ENCODE peak calls at places on chromosomes 3 and 15, in ten cellular contexts. One of them, this sample, is unnamed.
A peak's percentile ranks its signal among the peaks of the same experiment; 100 is the strongest.

GRCh38 chr15:48775556-48775955 is 35.3 kb downstream of the CEP152 start:
- DNase-seq in pancreas: no peak
- DNase-seq in spleen: no peak
- DNase-seq in dorsolateral prefrontal cortex: no peak
- DNase-seq in WTC11: no peak
- DNase-seq in astrocyte of the cerebellum: no peak
- DNase-seq in HFF-Myc: no peak
- DNase-seq in heart right ventricle: no peak
- DNase-seq in A549: no peak
- DNase-seq in thyroid gland: no peak
- DNase-seq in this sample: no peak

GRCh38 chr3:49709852-49710251 is 9.6 kb downstream of the AMIGO3 start:
- DNase-seq in pancreas: no peak
- DNase-seq in spleen: peak; percentile 10
- DNase-seq in dorsolateral prefrontal cortex: no peak
- DNase-seq in WTC11: no peak
- DNase-seq in astrocyte of the cerebellum: no peak
- DNase-seq in HFF-Myc: no peak
- DNase-seq in heart right ventricle: no peak
- DNase-seq in A549: no peak
- DNase-seq in thyroid gland: no peak
- DNase-seq in this sample: no peak

GRCh38 chr3:144129536-144130214 is 158.1 kb downstream of the DIPK2A start:
- DNase-seq in pancreas: no peak
- DNase-seq in spleen: no peak
- DNase-seq in dorsolateral prefrontal cortex: no peak
- DNase-seq in WTC11: no peak
- DNase-seq in astrocyte of the cerebellum: no peak
- DNase-seq in HFF-Myc: peak; percentile 14
- DNase-seq in heart right ventricle: no peak
- DNase-seq in A549: no peak
- DNase-seq in thyroid gland: no peak
- DNase-seq in this sample: no peak

GRCh38 chr15:70912187-70912586 is 19.6 kb downstream of the LRRC49 start:
- DNase-seq in pancreas: no peak
- DNase-seq in spleen: no peak
- DNase-seq in dorsolateral prefrontal cortex: no peak
- DNase-seq in WTC11: no peak
- DNase-seq in astrocyte of the cerebellum: no peak
- DNase-seq in HFF-Myc: no peak
- DNase-seq in heart right ventricle: no peak
- DNase-seq in A549: no peak
- DNase-seq in thyroid gland: no peak
- DNase-seq in this sample: no peak

GRCh38 chr3:30689202-30689641 is 82.8 kb downstream of the TGFBR2 start:
- DNase-seq in pancreas: no peak
- DNase-seq in spleen: no peak
- DNase-seq in dorsolateral prefrontal cortex: no peak
- DNase-seq in WTC11: no peak
- DNase-seq in astrocyte of the cerebellum: no peak
- DNase-seq in HFF-Myc: no peak
- DNase-seq in heart right ventricle: no peak
- DNase-seq in A549: peak; percentile 42
- DNase-seq in thyroid gland: peak; percentile 53
- DNase-seq in this sample: peak; percentile 57

GRCh38 chr3:100740207-100740606 is 30.9 kb downstream of the TFG start:
- DNase-seq in pancreas: no peak
- DNase-seq in spleen: no peak
- DNase-seq in dorsolateral prefrontal cortex: no peak
- DNase-seq in WTC11: no peak
- DNase-seq in astrocyte of the cerebellum: no peak
- DNase-seq in HFF-Myc: no peak
- DNase-seq in heart right ventricle: no peak
- DNase-seq in A549: no peak
- DNase-seq in thyroid gland: no peak
- DNase-seq in this sample: no peak

GRCh38 chr15:68614621-68615035 is 35.8 kb downstream of the CORO2B start:
- DNase-seq in pancreas: no peak
- DNase-seq in spleen: no peak
- DNase-seq in dorsolateral prefrontal cortex: peak; percentile 98
- DNase-seq in WTC11: peak; percentile 70
- DNase-seq in astrocyte of the cerebellum: no peak
- DNase-seq in HFF-Myc: no peak
- DNase-seq in heart right ventricle: peak; percentile 67
- DNase-seq in A549: no peak
- DNase-seq in thyroid gland: no peak
- DNase-seq in this sample: no peak

GRCh38 chr3:100865442-100865841 is 127.8 kb downstream of the ABI3BP start:
- DNase-seq in pancreas: no peak
- DNase-seq in spleen: no peak
- DNase-seq in dorsolateral prefrontal cortex: no peak
- DNase-seq in WTC11: no peak
- DNase-seq in astrocyte of the cerebellum: peak; percentile 76
- DNase-seq in HFF-Myc: no peak
- DNase-seq in heart right ventricle: no peak
- DNase-seq in A549: no peak
- DNase-seq in thyroid gland: peak; percentile 73
- DNase-seq in this sample: no peak

GRCh38 chr3:156037356-156037755 is 83.0 kb upstream of the KCNAB1 start:
- DNase-seq in pancreas: no peak
- DNase-seq in spleen: no peak
- DNase-seq in dorsolateral prefrontal cortex: no peak
- DNase-seq in WTC11: no peak
- DNase-seq in astrocyte of the cerebellum: no peak
- DNase-seq in HFF-Myc: no peak
- DNase-seq in heart right ventricle: no peak
- DNase-seq in A549: no peak
- DNase-seq in thyroid gland: peak; percentile 23
- DNase-seq in this sample: no peak

GRCh38 chr3:105691053-105691452 is 177.8 kb downstream of the CBLB start:
- DNase-seq in pancreas: no peak
- DNase-seq in spleen: no peak
- DNase-seq in dorsolateral prefrontal cortex: no peak
- DNase-seq in WTC11: no peak
- DNase-seq in astrocyte of the cerebellum: peak; percentile 4
- DNase-seq in HFF-Myc: no peak
- DNase-seq in heart right ventricle: no peak
- DNase-seq in A549: no peak
- DNase-seq in thyroid gland: no peak
- DNase-seq in this sample: no peak

GRCh38 chr3:120798346-120798745 is 55.8 kb downstream of the GTF2E1 start:
- DNase-seq in pancreas: no peak
- DNase-seq in spleen: no peak
- DNase-seq in dorsolateral prefrontal cortex: no peak
- DNase-seq in WTC11: no peak
- DNase-seq in astrocyte of the cerebellum: no peak
- DNase-seq in HFF-Myc: no peak
- DNase-seq in heart right ventricle: no peak
- DNase-seq in A549: no peak
- DNase-seq in thyroid gland: no peak
- DNase-seq in this sample: no peak

GRCh38 chr15:52008326-52008697 is 10.7 kb upstream of the MAPK6 start:
- DNase-seq in pancreas: no peak
- DNase-seq in spleen: no peak
- DNase-seq in dorsolateral prefrontal cortex: no peak
- DNase-seq in WTC11: no peak
- DNase-seq in astrocyte of the cerebellum: no peak
- DNase-seq in HFF-Myc: no peak
- DNase-seq in heart right ventricle: no peak
- DNase-seq in A549: no peak
- DNase-seq in thyroid gland: no peak
- DNase-seq in this sample: no peak

GRCh38 chr3:52519445-52520140 is 14.1 kb downstream of the NT5DC2 start:
- DNase-seq in pancreas: no peak
- DNase-seq in spleen: no peak
- DNase-seq in dorsolateral prefrontal cortex: no peak
- DNase-seq in WTC11: no peak
- DNase-seq in astrocyte of the cerebellum: no peak
- DNase-seq in HFF-Myc: no peak
- DNase-seq in heart right ventricle: no peak
- DNase-seq in A549: no peak
- DNase-seq in thyroid gland: no peak
- DNase-seq in this sample: no peak

DNA sequence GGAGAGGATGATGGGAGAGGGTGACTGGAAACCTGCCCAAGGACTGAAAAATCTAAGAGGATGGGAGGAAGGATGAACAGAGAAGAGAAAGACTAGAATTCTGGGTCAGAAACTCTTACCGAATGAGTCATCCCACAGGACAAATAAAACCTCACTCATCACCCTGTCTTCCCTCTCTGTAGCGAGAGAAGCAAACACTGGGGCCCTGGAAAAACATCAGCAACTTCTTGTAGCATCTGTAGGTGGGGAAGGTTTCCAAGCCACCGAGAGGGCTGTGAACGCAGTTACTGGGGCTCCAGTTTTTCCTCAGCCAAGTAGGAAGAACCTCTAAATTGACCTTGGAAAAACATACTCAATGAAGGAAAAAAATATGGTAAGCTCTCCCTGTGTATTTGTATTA is 193.0 kb upstream of the TPRG1 start:
- DNase-seq in pancreas: no peak
- DNase-seq in spleen: no peak
- DNase-seq in dorsolateral prefrontal cortex: no peak
- DNase-seq in WTC11: no peak
- DNase-seq in astrocyte of the cerebellum: peak; percentile 66
- DNase-seq in HFF-Myc: no peak
- DNase-seq in heart right ventricle: peak; percentile 51
- DNase-seq in A549: peak; percentile 51
- DNase-seq in thyroid gland: peak; percentile 21
- DNase-seq in this sample: peak; percentile 29
- TF ChIP-seq CTCF in pancreas: no peak
- TF ChIP-seq CTCF in spleen: no peak
- TF ChIP-seq CTCF in dorsolateral prefrontal cortex: no peak
- TF ChIP-seq CTCF in WTC11: no peak
- TF ChIP-seq CTCF in astrocyte of the cerebellum: no peak
- TF ChIP-seq CTCF in HFF-Myc: no peak
- TF ChIP-seq CTCF in heart right ventricle: no peak
- TF ChIP-seq CTCF in A549: no peak
- TF ChIP-seq CTCF in thyroid gland: no peak
- TF ChIP-seq CTCF in this sample: no peak

DNA sequence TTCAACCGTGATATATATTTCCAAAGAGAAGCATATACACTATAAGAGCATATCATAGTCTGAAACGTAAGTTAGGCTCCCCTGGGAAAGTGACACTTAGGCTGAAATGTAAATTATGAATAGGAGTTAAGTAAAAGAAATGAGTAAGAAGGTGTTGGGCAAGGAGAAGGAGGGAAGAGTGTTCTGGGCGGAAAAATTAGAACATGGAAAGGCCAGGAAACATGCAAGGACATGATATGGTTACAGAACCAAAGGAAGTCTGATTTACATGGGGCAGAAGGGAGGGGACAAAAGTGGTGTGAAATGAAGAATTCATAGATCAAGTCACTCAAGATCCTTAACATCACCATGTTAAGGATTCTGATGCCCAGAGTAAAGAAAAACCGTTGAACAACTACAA is 75.2 kb downstream of the SCAPER start:
- DNase-seq in pancreas: no peak
- DNase-seq in spleen: no peak
- DNase-seq in dorsolateral prefrontal cortex: no peak
- DNase-seq in WTC11: no peak
- DNase-seq in astrocyte of the cerebellum: no peak
- DNase-seq in HFF-Myc: no peak
- DNase-seq in heart right ventricle: no peak
- DNase-seq in A549: no peak
- DNase-seq in thyroid gland: no peak
- DNase-seq in this sample: no peak
- TF ChIP-seq CTCF in pancreas: no peak
- TF ChIP-seq CTCF in spleen: no peak
- TF ChIP-seq CTCF in dorsolateral prefrontal cortex: no peak
- TF ChIP-seq CTCF in WTC11: no peak
- TF ChIP-seq CTCF in astrocyte of the cerebellum: no peak
- TF ChIP-seq CTCF in HFF-Myc: no peak
- TF ChIP-seq CTCF in heart right ventricle: no peak
- TF ChIP-seq CTCF in A549: no peak
- TF ChIP-seq CTCF in thyroid gland: no peak
- TF ChIP-seq CTCF in this sample: no peak

DNA sequence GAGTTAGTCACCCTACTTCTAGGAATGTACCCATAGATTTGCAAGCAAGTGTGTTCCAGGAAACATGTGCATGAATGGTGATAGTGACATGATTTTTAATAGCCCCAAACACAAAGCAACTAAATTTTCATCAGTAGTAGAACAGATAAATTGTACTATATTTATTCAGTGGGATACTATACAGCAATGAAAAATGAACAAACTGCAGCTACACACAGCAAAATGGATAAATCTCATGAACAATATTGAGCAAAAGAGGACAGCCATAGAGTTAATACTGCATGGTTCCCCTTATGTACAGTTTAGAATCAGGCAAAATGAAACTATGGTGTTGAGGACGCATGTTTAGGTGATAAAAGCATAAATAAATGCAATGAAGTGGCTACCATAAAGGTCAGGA is 26.0 kb downstream of the MESP1 start:
- DNase-seq in pancreas: no peak
- DNase-seq in spleen: no peak
- DNase-seq in dorsolateral prefrontal cortex: no peak
- DNase-seq in WTC11: no peak
- DNase-seq in astrocyte of the cerebellum: no peak
- DNase-seq in HFF-Myc: no peak
- DNase-seq in heart right ventricle: no peak
- DNase-seq in A549: no peak
- DNase-seq in thyroid gland: no peak
- DNase-seq in this sample: no peak
- TF ChIP-seq CTCF in pancreas: no peak
- TF ChIP-seq CTCF in spleen: no peak
- TF ChIP-seq CTCF in dorsolateral prefrontal cortex: no peak
- TF ChIP-seq CTCF in WTC11: no peak
- TF ChIP-seq CTCF in astrocyte of the cerebellum: no peak
- TF ChIP-seq CTCF in HFF-Myc: no peak
- TF ChIP-seq CTCF in heart right ventricle: no peak
- TF ChIP-seq CTCF in A549: no peak
- TF ChIP-seq CTCF in thyroid gland: no peak
- TF ChIP-seq CTCF in this sample: no peak

DNA sequence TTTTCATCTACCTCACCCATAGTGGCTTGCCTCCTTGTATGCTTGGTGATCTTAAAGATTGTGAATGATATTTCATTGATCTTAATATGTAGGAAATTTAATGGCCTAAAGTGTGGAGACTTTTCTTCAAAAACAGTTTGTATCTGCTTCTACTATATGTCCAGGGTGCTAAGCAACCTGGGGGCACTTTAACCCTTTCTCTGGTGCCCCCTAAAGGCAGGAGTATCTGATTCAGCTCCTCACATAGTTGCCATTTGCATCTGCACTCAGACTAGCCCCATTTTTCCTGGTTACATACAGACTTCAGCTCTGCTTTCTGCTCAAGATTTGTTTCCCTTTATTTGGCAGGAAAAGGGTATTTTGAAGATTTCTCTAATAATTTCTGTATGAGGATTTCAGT is 5.2 kb upstream of the PFN2 start:
- DNase-seq in pancreas: no peak
- DNase-seq in spleen: no peak
- DNase-seq in dorsolateral prefrontal cortex: no peak
- DNase-seq in WTC11: peak; percentile 22
- DNase-seq in astrocyte of the cerebellum: no peak
- DNase-seq in HFF-Myc: no peak
- DNase-seq in heart right ventricle: no peak
- DNase-seq in A549: no peak
- DNase-seq in thyroid gland: no peak
- DNase-seq in this sample: no peak
- TF ChIP-seq CTCF in pancreas: no peak
- TF ChIP-seq CTCF in spleen: no peak
- TF ChIP-seq CTCF in dorsolateral prefrontal cortex: no peak
- TF ChIP-seq CTCF in WTC11: no peak
- TF ChIP-seq CTCF in astrocyte of the cerebellum: no peak
- TF ChIP-seq CTCF in HFF-Myc: peak; percentile 16
- TF ChIP-seq CTCF in heart right ventricle: no peak
- TF ChIP-seq CTCF in A549: no peak
- TF ChIP-seq CTCF in thyroid gland: no peak
- TF ChIP-seq CTCF in this sample: no peak

This sample was measured in adrenal gland.